ENCODE peak calls at places on chromosomes 7 and 10, in five cellular contexts. C, L, Y, O and V are unnamed samples.

GRCh38 chr7:47878662-47879061 is 69.6 kb downstream of the PKD1L1 start:
- DNase-seq in C (no peak), L (no peak), Y (no peak), O (no peak), V (no peak)

GRCh38 chr7:42090806-42091205 is 146.2 kb downstream of the GLI3 start:
- DNase-seq in C (no peak), L (no peak), Y (no peak), O (no peak), V (no peak)

GRCh38 chr7:57328457-57328856 is 121.5 kb upstream of the ZNF716 start:
- DNase-seq in C (no peak), L (no peak), Y (no peak), O (no peak), V (no peak)

GRCh38 chr10:133454204-133454893 is 604 bp downstream of the SCART1 start:
- DNase-seq in C (peak), L (no peak), Y (no peak), O (no peak), V (no peak)

GRCh38 chr10:129971381-129972144 is 7.5 kb upstream of the EBF3 start:
- DNase-seq in C (peak), L (peak), Y (no peak), O (peak), V (no peak)

GRCh38 chr10:74437822-74438221 is 286.8 kb downstream of the ADK start:
- DNase-seq in C (peak), L (no peak), Y (no peak), O (no peak), V (no peak)

GRCh38 chr10:72637398-72637857 is 11.5 kb upstream of the MICU1 start:
- DNase-seq in C (peak), L (no peak), Y (no peak), O (peak), V (no peak)

GRCh38 chr10:62681211-62681940 is 123.1 kb upstream of the ADO start:
- DNase-seq in C (peak), L (no peak), Y (peak), O (no peak), V (peak)

GRCh38 chr10:125002423-125003145 is 60.7 kb downstream of the ZRANB1 start:
- DNase-seq in C (peak), L (no peak), Y (no peak), O (peak), V (no peak)

GRCh38 chr7:98194672-98195457 is 16.4 kb upstream of the BHLHA15 start:
- DNase-seq in C (peak), L (no peak), Y (no peak), O (no peak), V (no peak)

GRCh38 chr10:21100871-21101514 is 203.9 kb upstream of the NEBL start:
- DNase-seq in C (peak), L (no peak), Y (no peak), O (no peak), V (no peak)

GRCh38 chr7:99579956-99580777 is 17.9 kb upstream of the TMEM225B start:
- DNase-seq in C (peak), L (no peak), Y (peak), O (no peak), V (peak)

GRCh38 chr10:87715727-87716670 is 56.3 kb downstream of the PAPSS2 start:
- DNase-seq in C (no peak), L (no peak), Y (no peak), O (no peak), V (no peak)